ENCODE peak calls at places on chromosomes 13 and 19, in ten cellular contexts. R, B, Z, T, A, K, W, V, Y and I are unnamed samples.

GRCh38 chr19:3608750-3609322 is 2.2 kb upstream of the TBXA2R start:
- DNase-seq in R (no peak), B (no peak), Z (no peak), T (no peak), A (no peak), K (no peak), W (no peak), V (no peak), Y (no peak), I (no peak)

GRCh38 chr13:29676941-29677452 is 81.5 kb upstream of the SLC7A1 start:
- DNase-seq in R (no peak), B (no peak), Z (no peak), T (no peak), A (no peak), K (no peak), W (peak), V (no peak), Y (no peak), I (no peak)

GRCh38 chr19:46773018-46773399 is 15.4 kb downstream of the SLC1A5 start:
- DNase-seq in R (no peak), B (no peak), Z (no peak), T (no peak), A (no peak), K (no peak), W (no peak), V (no peak), Y (no peak), I (no peak)

GRCh38 chr19:18422530-18423191 is 3.5 kb downstream of the SSBP4 start:
- DNase-seq in R (no peak), B (no peak), Z (no peak), T (no peak), A (no peak), K (no peak), W (no peak), V (no peak), Y (no peak), I (peak)

GRCh38 chr13:98997738-98998641 is 20.1 kb upstream of the DOCK9 start:
- DNase-seq in R (no peak), B (no peak), Z (peak), T (peak), A (no peak), K (peak), W (peak), V (no peak), Y (no peak), I (no peak)

GRCh38 chr13:26880741-26881140 is 120.2 kb upstream of the GPR12 start:
- DNase-seq in R (no peak), B (no peak), Z (no peak), T (no peak), A (no peak), K (no peak), W (no peak), V (no peak), Y (no peak), I (no peak)

GRCh38 chr19:43784251-43784980 is 3.6 kb upstream of the KCNN4 start:
- DNase-seq in R (peak), B (no peak), Z (no peak), T (no peak), A (no peak), K (peak), W (peak), V (peak), Y (no peak), I (peak)

GRCh38 chr13:37475966-37476365 is 122.6 kb downstream of the POSTN start:
- DNase-seq in R (no peak), B (no peak), Z (no peak), T (no peak), A (no peak), K (no peak), W (peak), V (no peak), Y (no peak), I (no peak)

GRCh38 chr13:111228262-111229144 is 91.9 kb upstream of the TEX29 start:
- DNase-seq in R (no peak), B (no peak), Z (no peak), T (no peak), A (no peak), K (no peak), W (no peak), V (no peak), Y (no peak), I (no peak)